ENCODE peak calls at places on chromosomes 6 and 20, in nine cellular contexts. W is GM23248, E is GM23338, S is hepatocyte, X is neural progenitor cell, Z is PC-3, P is HCT116, Y is MM.1S, L is SK-N-SH. U is an unnamed sample.

GRCh38 chr20:63895886-63896135 is 885 bp downstream of the DNAJC5 start:
- DNase-seq in W (peak; percentile 65), E (no peak), S (no peak), X (peak; percentile 33), Z (peak; percentile 34), P (no peak), Y (no peak), L (no peak), U (peak; percentile 23)

GRCh38 chr6:84791233-84791632 is 26.8 kb upstream of the TBX18 start:
- DNase-seq in W (peak; percentile 48), E (no peak), S (no peak), X (no peak), Z (peak; percentile 38), P (no peak), Y (peak; percentile 20), L (no peak), U (no peak)

GRCh38 chr6:134389129-134389528 is 71.2 kb upstream of the SGK1 start:
- DNase-seq in W (no peak), E (no peak), S (no peak), X (no peak), Z (no peak), P (no peak), Y (no peak), L (no peak), U (no peak)

GRCh38 chr20:48737463-48738093 is 90.2 kb downstream of the PREX1 start:
- DNase-seq in W (no peak), E (no peak), S (no peak), X (peak; percentile 27), Z (no peak), P (no peak), Y (no peak), L (no peak), U (no peak)

GRCh38 chr6:138569970-138570715 is 70.8 kb upstream of the NHSL1 start:
- DNase-seq in W (no peak), E (no peak), S (no peak), X (no peak), Z (no peak), P (no peak), Y (no peak), L (no peak), U (no peak)

GRCh38 chr20:17614176-17614811 is 44.4 kb downstream of the DSTN start:
- DNase-seq in W (peak; percentile 61), E (peak; percentile 29), S (peak; percentile 62), X (no peak), Z (no peak), P (no peak), Y (no peak), L (peak; percentile 14), U (no peak)

GRCh38 chr20:34083137-34083536 is 28.9 kb downstream of the EIF2S2 start:
- DNase-seq in W (peak; percentile 96), E (peak; percentile 17), S (peak; percentile 25), X (no peak), Z (peak; percentile 76), P (no peak), Y (no peak), L (no peak), U (no peak)

GRCh38 chr20:38658879-38659612 is 57.4 kb downstream of the ARHGAP40 start:
- DNase-seq in W (peak; percentile 42), E (peak; percentile 85), S (peak; percentile 61), X (peak; percentile 71), Z (peak; percentile 58), P (peak; percentile 43), Y (peak; percentile 26), L (peak; percentile 45), U (peak; percentile 53)

GRCh38 chr6:20173833-20174796 is 38.2 kb downstream of the MBOAT1 start:
- DNase-seq in W (no peak), E (no peak), S (no peak), X (no peak), Z (peak; percentile 52), P (no peak), Y (no peak), L (no peak), U (no peak)

GRCh38 chr6:57116776-57117175 is 26.8 kb downstream of the ZNF451 start:
- DNase-seq in W (no peak), E (no peak), S (no peak), X (no peak), Z (no peak), P (no peak), Y (no peak), L (no peak), U (no peak)
- TF ChIP-seq EZH2phosphoT487 in W (no peak), E (no peak), S (no peak), X (no peak), Z (no peak), P (no peak), Y (no peak), L (no peak), U (no peak)

GRCh38 chr20:1313236-1313964 is 15.5 kb downstream of the SDCBP2 start:
- DNase-seq in W (peak; percentile 76), E (peak; percentile 91), S (peak; percentile 87), X (peak; percentile 88), Z (peak; percentile 83), P (peak; percentile 49), Y (peak; percentile 23), L (peak; percentile 93), U (peak; percentile 58)
- H3K4me3 ChIP-seq in W (peak overlapping the region; percentile 70), E (peak overlapping the region; percentile 78), S (no peak overlapping the region), X (peak overlapping the region; percentile 51), Z (no peak overlapping the region), P (no peak overlapping the region), Y (no peak overlapping the region), L (no peak overlapping the region), U (no peak overlapping the region)

GRCh38 chr6:21502682-21503081 is 90.9 kb upstream of the SOX4 start:
- DNase-seq in W (no peak), E (no peak), S (no peak), X (no peak), Z (no peak), P (no peak), Y (no peak), L (no peak), U (no peak)

GRCh38 chr6:21500314-21500713 is 93.2 kb upstream of the SOX4 start:
- DNase-seq in W (no peak), E (no peak), S (no peak), X (no peak), Z (no peak), P (no peak), Y (no peak), L (no peak), U (no peak)

GRCh38 chr6:21500894-21501293 is 92.7 kb upstream of the SOX4 start:
- DNase-seq in W (no peak), E (no peak), S (no peak), X (no peak), Z (no peak), P (no peak), Y (no peak), L (no peak), U (no peak)

GRCh38 chr6:21504790-21505189 is 88.8 kb upstream of the SOX4 start:
- DNase-seq in W (no peak), E (no peak), S (no peak), X (no peak), Z (no peak), P (no peak), Y (no peak), L (no peak), U (no peak)

GRCh38 chr6:21501815-21502214 is 91.7 kb upstream of the SOX4 start:
- DNase-seq in W (peak; percentile 8), E (no peak), S (no peak), X (no peak), Z (no peak), P (no peak), Y (no peak), L (no peak), U (no peak)
- TF ChIP-seq EZH2phosphoT487 in W (no peak), E (no peak), S (no peak), X (no peak), Z (no peak), P (no peak), Y (no peak), L (no peak), U (no peak)

GRCh38 chr20:61682998-61683681 is 382.5 kb downstream of the TAF4 start:
- DNase-seq in W (peak; percentile 22), E (no peak), S (no peak), X (no peak), Z (no peak), P (no peak), Y (no peak), L (no peak), U (no peak)

GRCh38 chr20:61683721-61684120 is 382.0 kb downstream of the TAF4 start:
- DNase-seq in W (no peak), E (no peak), S (no peak), X (no peak), Z (no peak), P (no peak), Y (no peak), L (no peak), U (no peak)

GRCh38 chr20:61684583-61685235 is 381.0 kb downstream of the TAF4 start:
- DNase-seq in W (no peak), E (no peak), S (no peak), X (no peak), Z (no peak), P (no peak), Y (no peak), L (no peak), U (no peak)

GRCh38 chr20:61685462-61685861 is 380.2 kb downstream of the TAF4 start:
- DNase-seq in W (no peak), E (no peak), S (no peak), X (no peak), Z (no peak), P (no peak), Y (no peak), L (no peak), U (no peak)

DNA sequence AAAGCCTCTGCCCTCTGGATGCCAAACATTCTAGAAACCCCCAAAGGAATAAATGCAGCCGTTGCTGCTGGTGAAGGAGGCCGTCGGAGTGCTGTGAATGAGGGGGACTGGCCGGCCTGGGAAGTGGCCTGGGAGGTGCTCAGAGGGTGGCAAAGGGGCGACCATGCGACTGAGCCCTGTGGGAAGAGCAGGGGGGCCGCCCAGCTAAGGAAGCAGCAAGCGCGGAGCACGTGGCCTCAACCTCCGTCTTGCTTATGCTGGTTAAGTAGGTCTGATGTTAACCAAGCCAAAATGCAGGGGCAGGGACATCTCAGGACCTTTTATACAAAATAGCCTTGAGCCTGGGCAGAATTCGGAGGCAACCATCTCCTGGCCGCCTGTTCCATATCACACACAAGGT is 381.5 kb downstream of the TAF4 start:
- DNase-seq in W (no peak), E (no peak), S (no peak), X (no peak), Z (no peak), P (no peak), Y (no peak), L (no peak), U (no peak)
- H3K4me3 ChIP-seq in W (no peak overlapping the region), E (no peak overlapping the region), S (no peak overlapping the region), X (no peak overlapping the region), Z (no peak overlapping the region), P (no peak overlapping the region), Y (no peak overlapping the region), L (no peak overlapping the region), U (no peak overlapping the region)

GRCh38 chr6:113750148-113750547 is 107.0 kb upstream of the MARCKS start:
- DNase-seq in W (no peak), E (no peak), S (no peak), X (no peak), Z (no peak), P (no peak), Y (no peak), L (no peak), U (no peak)
- TF ChIP-seq EZH2phosphoT487 in W (no peak), E (no peak), S (no peak), X (no peak), Z (no peak), P (no peak), Y (no peak), L (no peak), U (no peak)